ENCODE peak calls at places on chromosomes 2 and 18, in four cellular contexts. H is PC-9; W is CD4-positive, alpha-beta T cell; Q is coronary artery. K is an unnamed sample.

GRCh38 chr2:237718277-237718634 is 80.3 kb upstream of the RBM44 start:
- DNase-seq in H (no peak), W (no peak), Q (no peak), K (no peak)

GRCh38 chr2:66929632-66930385 is 467.3 kb upstream of the ETAA1 start:
- DNase-seq in H (peak), W (no peak), Q (no peak), K (no peak)

GRCh38 chr18:79794851-79795250 is 2.9 kb upstream of the KCNG2 start:
- DNase-seq in Q (no peak), W (no peak), H (no peak), K (no peak)

GRCh38 chr18:77107218-77107815 is 25.3 kb downstream of the MBP start:
- DNase-seq in H (no peak), Q (no peak), W (no peak), K (no peak)

GRCh38 chr2:25506226-25506625 is 164.5 kb upstream of the DNMT3A start:
- DNase-seq in W (no peak), Q (no peak), H (no peak), K (no peak)

GRCh38 chr2:57543211-57543610 is 503.4 kb upstream of the VRK2 start:
- DNase-seq in H (no peak), W (no peak), Q (no peak), K (no peak)

GRCh38 chr18:63882333-63883141 is 5.0 kb upstream of the SERPINB2 start:
- DNase-seq in Q (no peak), W (no peak), H (peak), K (no peak)

GRCh38 chr18:63970803-63971191 is 916 bp downstream of the SERPINB8 start:
- DNase-seq in H (peak), W (no peak), Q (no peak), K (no peak)

GRCh38 chr2:26778507-26778906 is 7.3 kb upstream of the CENPA start:
- DNase-seq in H (no peak), W (no peak), Q (no peak), K (no peak)

GRCh38 chr2:109242654-109243331 is 113.8 kb downstream of the SH3RF3 start:
- DNase-seq in Q (peak), H (peak), W (no peak), K (no peak)

DNA sequence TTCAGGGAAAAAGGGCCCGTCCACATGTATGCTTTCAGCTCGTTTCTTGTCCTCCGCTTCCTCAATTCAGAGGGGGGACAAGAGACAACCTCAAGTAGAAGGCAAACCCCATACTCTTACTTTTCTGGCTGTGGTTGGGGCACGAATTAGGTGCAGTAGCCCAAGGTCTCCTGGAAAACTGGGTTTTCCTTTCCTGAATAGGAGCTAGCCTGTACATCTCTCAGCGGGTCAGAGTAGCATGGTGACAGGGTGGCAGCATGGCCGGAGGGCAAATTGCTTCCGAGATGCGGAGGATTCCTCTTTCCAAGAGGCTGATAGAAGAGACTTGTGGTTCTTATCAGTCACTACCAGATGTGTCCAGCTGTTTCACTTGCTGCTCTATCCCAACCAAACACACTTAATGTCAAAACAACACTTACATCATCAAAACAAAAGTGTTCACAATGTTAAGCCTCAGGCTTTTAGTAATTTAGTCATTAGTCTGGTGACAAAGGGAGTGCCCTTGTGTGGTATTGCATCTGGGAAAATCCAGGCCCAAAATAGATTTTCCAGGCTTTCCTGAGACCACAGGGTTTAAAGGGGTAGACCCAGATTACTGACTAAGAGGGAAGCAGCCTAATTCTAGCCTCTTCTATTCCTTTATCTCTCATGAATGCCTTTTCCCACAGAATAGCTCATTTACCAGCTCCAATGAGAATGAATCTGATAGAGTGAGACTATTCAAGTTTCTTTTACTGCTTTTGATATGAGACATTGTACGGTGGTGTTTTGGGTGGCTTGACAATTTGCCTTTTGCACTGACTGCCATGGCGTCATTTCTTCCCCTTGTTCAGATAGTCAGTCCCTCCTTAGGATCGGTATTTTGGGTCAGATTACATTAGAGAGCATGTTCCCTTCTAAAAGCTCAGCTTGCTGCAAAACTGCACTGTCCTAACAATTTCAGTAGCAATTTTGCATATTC is 162.0 kb downstream of the LTBP1 start:
- DNase-seq in H (no peak), Q (no peak), W (no peak), K (no peak)
- TF ChIP-seq CTCF in H (no peak), Q (no peak), W (no peak), K (no peak)

GRCh38 chr2:191907545-191907944 is 60.7 kb upstream of the CAVIN2 start:
- DNase-seq in W (no peak), H (no peak), Q (no peak), K (no peak)
- TF ChIP-seq CTCF in W (no peak), H (no peak), Q (no peak), K (no peak)

DNA sequence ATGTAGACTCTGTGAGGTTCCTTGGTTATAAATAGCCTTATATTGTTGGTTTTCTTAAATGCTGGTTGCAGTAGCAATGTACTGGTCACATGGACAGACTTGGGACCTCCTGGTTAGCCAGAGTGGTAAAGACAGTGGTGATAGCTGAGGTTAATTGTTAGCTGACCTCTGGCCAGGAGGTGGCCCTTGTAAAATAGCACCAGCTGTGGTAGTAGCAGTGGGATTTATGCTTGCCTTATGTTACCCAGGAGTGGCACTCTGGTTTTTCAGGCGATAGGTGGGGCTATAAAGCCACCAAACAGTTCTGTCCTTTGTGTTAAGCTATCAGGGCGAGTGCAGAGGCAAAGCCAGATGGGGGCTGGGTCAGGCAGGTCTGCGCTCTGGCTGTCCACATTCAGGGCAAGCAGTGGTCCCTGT is 94.8 kb upstream of the SRD5A2 start:
- DNase-seq in W (no peak), H (no peak), Q (no peak), K (no peak)
- TF ChIP-seq CTCF in W (no peak), H (peak), Q (no peak), K (no peak)

DNA sequence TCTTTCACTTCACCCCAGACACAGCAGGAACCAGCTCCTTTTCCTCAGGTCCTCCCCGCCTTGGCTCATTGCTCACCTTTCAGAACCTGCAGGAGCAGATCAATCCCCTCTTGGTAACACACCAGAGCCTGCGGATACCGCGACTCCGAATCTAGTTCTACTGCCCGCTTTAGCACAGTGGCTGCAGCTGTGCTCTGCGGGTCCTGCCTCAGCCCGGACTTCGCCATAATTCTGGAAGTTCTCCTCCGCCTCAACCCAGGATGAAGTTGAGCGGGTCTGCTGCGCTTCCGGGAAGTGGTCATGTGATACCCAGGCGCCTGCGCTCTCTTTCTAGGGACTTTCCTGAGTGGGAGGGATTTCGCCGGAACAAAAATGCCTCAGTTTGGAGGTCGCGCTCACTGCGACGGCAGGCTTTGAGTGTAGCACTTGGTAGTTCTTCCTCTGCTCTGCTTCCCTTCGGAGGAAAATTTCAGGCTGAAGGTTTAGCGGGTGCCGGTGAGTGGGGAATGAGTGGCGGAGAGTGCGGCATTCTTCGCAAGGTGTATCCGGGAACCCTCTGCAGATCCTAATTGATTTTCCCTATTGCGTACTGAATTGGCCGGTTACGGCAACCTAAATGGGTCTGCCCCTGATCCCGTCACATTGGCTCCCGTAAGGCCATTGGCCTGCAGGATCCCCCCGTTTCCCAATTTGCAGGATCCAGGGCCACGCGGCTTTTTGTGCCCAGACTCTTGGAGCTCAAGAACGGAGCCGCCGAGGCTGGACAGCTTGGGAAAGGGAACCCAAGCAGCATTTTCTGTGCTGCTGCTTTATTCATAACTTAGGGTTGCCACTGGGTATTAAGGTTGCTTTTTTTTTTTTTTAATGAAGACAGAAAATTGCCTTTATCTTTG is at the start of the genes MITD1 and MRPL30:
- DNase-seq in Q (peak), H (peak), W (peak), K (peak)
- TF ChIP-seq CTCF in Q (no peak), H (no peak), W (no peak), K (no peak)

GRCh38 chr2:94872088-94872618 is 923 bp downstream of the TEKT4 start:
- DNase-seq in W (no peak), H (no peak), Q (no peak), K (no peak)

GRCh38 chr2:94869131-94869530 is 2.1 kb upstream of the TEKT4 start:
- DNase-seq in W (no peak), H (no peak), Q (no peak), K (no peak)

GRCh38 chr2:94871226-94872087 is at the start of gene TEKT4:
- DNase-seq in Q (no peak), H (peak), W (no peak), K (no peak)

GRCh38 chr2:94869552-94870391 is 1.5 kb upstream of the TEKT4 start:
- DNase-seq in W (no peak), Q (no peak), H (no peak), K (no peak)

DNA sequence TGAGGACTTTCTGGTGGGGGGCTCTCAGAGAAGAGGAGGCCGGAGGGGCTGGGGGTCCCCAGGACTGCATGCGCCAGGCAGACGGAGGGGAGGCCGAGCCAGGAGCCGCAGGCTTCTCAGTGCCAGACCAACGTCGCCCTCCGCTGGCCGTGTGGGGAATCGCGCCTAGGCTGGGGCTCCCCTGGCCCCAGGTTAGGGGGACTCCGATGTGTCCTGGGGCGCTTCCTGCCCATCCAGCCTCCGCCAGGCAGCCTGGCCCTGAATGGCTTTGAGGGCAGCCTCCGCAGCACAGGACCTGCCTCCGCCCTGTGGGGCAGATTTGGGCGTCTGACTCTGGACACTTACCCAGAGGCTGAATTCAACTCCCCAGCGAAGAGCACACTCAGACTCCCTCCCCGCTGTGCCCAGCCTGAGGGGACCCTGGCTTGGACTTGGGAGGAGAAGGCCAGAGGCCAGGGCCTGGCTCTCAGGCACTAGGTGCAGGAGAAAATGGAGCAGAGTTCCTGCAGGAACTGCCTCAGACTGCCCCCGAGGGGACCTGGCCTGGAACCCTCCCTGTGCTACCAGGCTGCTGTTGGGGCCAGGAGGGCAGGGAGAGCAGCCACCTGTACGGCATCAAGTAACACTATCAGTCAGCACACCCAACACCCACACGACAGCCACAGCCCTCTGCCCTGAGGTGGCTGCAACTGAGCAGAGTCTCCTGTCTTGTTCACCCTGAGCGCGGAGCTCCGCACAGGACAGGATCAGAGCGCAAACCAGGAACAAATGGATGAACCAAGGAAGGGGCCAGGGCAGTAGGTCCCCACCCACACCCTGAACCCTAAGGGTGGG is 621 bp upstream of the TEKT4 start:
- DNase-seq in W (no peak), Q (no peak), H (peak), K (no peak)
- TF ChIP-seq CTCF in W (no peak), Q (no peak), H (peak), K (no peak)

DNA sequence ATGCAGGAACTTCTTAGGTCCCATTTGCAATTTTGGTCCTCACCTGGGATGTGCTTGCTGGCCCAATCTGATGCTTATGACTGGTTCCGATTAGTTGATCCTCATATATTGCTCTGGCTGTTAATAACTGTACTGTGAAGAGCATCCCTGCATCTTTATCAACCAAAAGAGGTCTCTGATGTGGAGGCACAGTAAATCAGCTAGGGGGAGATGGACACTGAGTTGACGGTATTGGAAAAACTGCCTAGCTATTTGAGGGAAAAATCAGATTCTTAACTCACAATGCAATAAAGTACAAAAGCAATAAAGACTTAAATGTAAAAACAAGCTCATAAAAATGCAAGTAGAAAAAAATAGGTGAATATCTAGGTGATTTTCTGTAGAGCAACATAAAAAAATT is 188.0 kb upstream of the TCF4 start:
- DNase-seq in H (no peak), Q (no peak), W (no peak), K (no peak)
- TF ChIP-seq CTCF in H (no peak), Q (no peak), W (no peak), K (no peak)